ENCODE peak calls at places on chromosomes 2 and 18, in five cellular contexts. One of them, this sample, is unnamed.

GRCh38 chr2:4091013-4091412 is 387.6 kb downstream of the DCDC2C start:
- DNase-seq in lung: no peak
- DNase-seq in Peyer's patch: no peak
- DNase-seq in astrocyte: no peak
- DNase-seq in foreskin fibroblast: no peak
- DNase-seq in this sample: no peak

GRCh38 chr2:132475615-132476014 is 59.0 kb downstream of the GPR39 start:
- DNase-seq in lung: no peak
- DNase-seq in Peyer's patch: no peak
- DNase-seq in astrocyte: no peak
- DNase-seq in foreskin fibroblast: no peak
- DNase-seq in this sample: no peak

GRCh38 chr18:10949655-10950054 is 199.7 kb downstream of the PIEZO2 start:
- DNase-seq in lung: no peak
- DNase-seq in Peyer's patch: no peak
- DNase-seq in astrocyte: no peak
- DNase-seq in foreskin fibroblast: no peak
- DNase-seq in this sample: no peak

GRCh38 chr2:165700511-165700910 is 93.5 kb downstream of the GALNT3 start:
- DNase-seq in lung: no peak
- DNase-seq in Peyer's patch: no peak
- DNase-seq in astrocyte: no peak
- DNase-seq in foreskin fibroblast: no peak
- DNase-seq in this sample: no peak

GRCh38 chr18:48859311-48860275 is 91.2 kb downstream of the SMAD7 start:
- DNase-seq in lung: no peak
- DNase-seq in Peyer's patch: no peak
- DNase-seq in astrocyte: no peak
- DNase-seq in foreskin fibroblast: peak; percentile 52
- DNase-seq in this sample: no peak

GRCh38 chr2:240191001-240191400 is 50.5 kb upstream of the OTOS start:
- DNase-seq in lung: no peak
- DNase-seq in Peyer's patch: no peak
- DNase-seq in astrocyte: no peak
- DNase-seq in foreskin fibroblast: no peak
- DNase-seq in this sample: no peak

GRCh38 chr2:118974103-118974911 is 32.3 kb downstream of the MARCO start:
- DNase-seq in lung: peak; percentile 51
- DNase-seq in Peyer's patch: no peak
- DNase-seq in astrocyte: no peak
- DNase-seq in foreskin fibroblast: peak; percentile 36
- DNase-seq in this sample: no peak

GRCh38 chr18:63505566-63506335 is 29.0 kb downstream of the SERPINB5 start:
- DNase-seq in lung: no peak
- DNase-seq in Peyer's patch: no peak
- DNase-seq in astrocyte: no peak
- DNase-seq in foreskin fibroblast: peak; percentile 59
- DNase-seq in this sample: no peak

GRCh38 chr18:61556862-61557261 is 223.6 kb downstream of the CDH20 start:
- DNase-seq in lung: no peak
- DNase-seq in Peyer's patch: no peak
- DNase-seq in astrocyte: peak; percentile 12
- DNase-seq in foreskin fibroblast: no peak
- DNase-seq in this sample: no peak

GRCh38 chr2:10302479-10303173 is at the start of gene HPCAL1:
- DNase-seq in lung: peak; percentile 90
- DNase-seq in Peyer's patch: peak; percentile 88
- DNase-seq in astrocyte: peak; percentile 55
- DNase-seq in foreskin fibroblast: peak; percentile 94
- DNase-seq in this sample: peak; percentile 89

GRCh38 chr2:212523756-212524155 is 14.8 kb downstream of the ERBB4 start:
- DNase-seq in lung: no peak
- DNase-seq in Peyer's patch: no peak
- DNase-seq in astrocyte: no peak
- DNase-seq in foreskin fibroblast: no peak
- DNase-seq in this sample: no peak

GRCh38 chr2:18132697-18133096 is 254.2 kb downstream of the KCNS3 start:
- DNase-seq in lung: no peak
- DNase-seq in Peyer's patch: no peak
- DNase-seq in astrocyte: peak; percentile 89
- DNase-seq in foreskin fibroblast: peak; percentile 22
- DNase-seq in this sample: no peak

GRCh38 chr2:188786368-188786781 is 187.8 kb upstream of the COL3A1 start:
- DNase-seq in lung: no peak
- DNase-seq in Peyer's patch: no peak
- DNase-seq in astrocyte: peak; percentile 87
- DNase-seq in foreskin fibroblast: peak; percentile 86
- DNase-seq in this sample: no peak

GRCh38 chr2:240896871-240897692 is 1.1 kb upstream of the MAB21L4 start:
- DNase-seq in lung: no peak
- DNase-seq in Peyer's patch: no peak
- DNase-seq in astrocyte: no peak
- DNase-seq in foreskin fibroblast: no peak
- DNase-seq in this sample: no peak

GRCh38 chr2:202771741-202772470 is 99.7 kb downstream of the ICA1L start:
- DNase-seq in lung: no peak
- DNase-seq in Peyer's patch: no peak
- DNase-seq in astrocyte: peak; percentile 29
- DNase-seq in foreskin fibroblast: peak; percentile 54
- DNase-seq in this sample: no peak

GRCh38 chr2:72958542-72959385 is 41.4 kb downstream of the EMX1 start:
- DNase-seq in lung: no peak
- DNase-seq in Peyer's patch: no peak
- DNase-seq in astrocyte: no peak
- DNase-seq in foreskin fibroblast: no peak
- DNase-seq in this sample: no peak

GRCh38 chr2:205034034-205034433 is 488.8 kb downstream of the PARD3B start:
- DNase-seq in lung: no peak
- DNase-seq in Peyer's patch: no peak
- DNase-seq in astrocyte: no peak
- DNase-seq in foreskin fibroblast: no peak
- DNase-seq in this sample: no peak

GRCh38 chr2:11787991-11788390 is 41.6 kb downstream of the LPIN1 start:
- DNase-seq in lung: no peak
- DNase-seq in Peyer's patch: no peak
- DNase-seq in astrocyte: no peak
- DNase-seq in foreskin fibroblast: no peak
- DNase-seq in this sample: no peak

GRCh38 chr2:176493221-176493825 is 224.1 kb downstream of the MTX2 start:
- DNase-seq in lung: no peak
- DNase-seq in Peyer's patch: no peak
- DNase-seq in astrocyte: no peak
- DNase-seq in foreskin fibroblast: no peak
- DNase-seq in this sample: no peak

GRCh38 chr2:238380785-238381184 is 45.9 kb upstream of the ASB1 start:
- DNase-seq in lung: no peak
- DNase-seq in Peyer's patch: no peak
- DNase-seq in astrocyte: peak; percentile 62
- DNase-seq in foreskin fibroblast: peak; percentile 35
- DNase-seq in this sample: no peak

GRCh38 chr2:134919360-134920210 is 963 bp downstream of the CCNT2 start:
- DNase-seq in lung: peak; percentile 33
- DNase-seq in Peyer's patch: peak; percentile 38
- DNase-seq in astrocyte: peak; percentile 10
- DNase-seq in foreskin fibroblast: no peak
- DNase-seq in this sample: no peak

GRCh38 chr18:49819768-49820662 is 6.7 kb upstream of the ACAA2 start:
- DNase-seq in lung: peak; percentile 59
- DNase-seq in Peyer's patch: peak; percentile 38
- DNase-seq in astrocyte: peak; percentile 30
- DNase-seq in foreskin fibroblast: no peak
- DNase-seq in this sample: no peak

GRCh38 chr2:96103388-96103705 is 13.0 kb downstream of the ADRA2B start:
- DNase-seq in lung: no peak
- DNase-seq in Peyer's patch: no peak
- DNase-seq in astrocyte: no peak
- DNase-seq in foreskin fibroblast: no peak
- DNase-seq in this sample: no peak

GRCh38 chr2:232147440-232148077 is 186.0 kb downstream of the DIS3L2 start:
- DNase-seq in lung: no peak
- DNase-seq in Peyer's patch: no peak
- DNase-seq in astrocyte: no peak
- DNase-seq in foreskin fibroblast: no peak
- DNase-seq in this sample: no peak
- TF ChIP-seq CTCF in lung: no peak
- TF ChIP-seq CTCF in Peyer's patch: no peak
- TF ChIP-seq CTCF in astrocyte: no peak
- TF ChIP-seq CTCF in foreskin fibroblast: no peak
- TF ChIP-seq CTCF in this sample: no peak

GRCh38 chr2:172461591-172462392 is 34.4 kb downstream of the ITGA6 start:
- DNase-seq in lung: peak; percentile 59
- DNase-seq in Peyer's patch: peak; percentile 70
- DNase-seq in astrocyte: no peak
- DNase-seq in foreskin fibroblast: peak; percentile 71
- DNase-seq in this sample: peak; percentile 45
- TF ChIP-seq CTCF in lung: peak; percentile 73
- TF ChIP-seq CTCF in Peyer's patch: peak; percentile 91
- TF ChIP-seq CTCF in astrocyte: peak; percentile 73
- TF ChIP-seq CTCF in foreskin fibroblast: peak; percentile 89
- TF ChIP-seq CTCF in this sample: peak; percentile 66

GRCh38 chr2:83742117-83742782 is 716.8 kb downstream of the SUCLG1 start:
- DNase-seq in lung: no peak
- DNase-seq in Peyer's patch: no peak
- DNase-seq in astrocyte: no peak
- DNase-seq in foreskin fibroblast: peak; percentile 0
- DNase-seq in this sample: no peak
- TF ChIP-seq CTCF in lung: no peak
- TF ChIP-seq CTCF in Peyer's patch: no peak
- TF ChIP-seq CTCF in astrocyte: no peak
- TF ChIP-seq CTCF in foreskin fibroblast: no peak
- TF ChIP-seq CTCF in this sample: no peak

GRCh38 chr2:182593394-182593707 is 122.7 kb upstream of the DNAJC10 start:
- DNase-seq in lung: no peak
- DNase-seq in Peyer's patch: no peak
- DNase-seq in astrocyte: peak; percentile 83
- DNase-seq in foreskin fibroblast: peak; percentile 87
- DNase-seq in this sample: no peak

GRCh38 chr2:182591774-182592173 is 124.3 kb upstream of the DNAJC10 start:
- DNase-seq in lung: no peak
- DNase-seq in Peyer's patch: no peak
- DNase-seq in astrocyte: no peak
- DNase-seq in foreskin fibroblast: no peak
- DNase-seq in this sample: no peak

GRCh38 chr2:182594286-182594685 is 121.8 kb upstream of the DNAJC10 start:
- DNase-seq in lung: no peak
- DNase-seq in Peyer's patch: no peak
- DNase-seq in astrocyte: peak; percentile 52
- DNase-seq in foreskin fibroblast: peak; percentile 52
- DNase-seq in this sample: no peak

GRCh38 chr2:182595650-182596049 is 120.4 kb upstream of the DNAJC10 start:
- DNase-seq in lung: no peak
- DNase-seq in Peyer's patch: no peak
- DNase-seq in astrocyte: no peak
- DNase-seq in foreskin fibroblast: no peak
- DNase-seq in this sample: no peak

DNA sequence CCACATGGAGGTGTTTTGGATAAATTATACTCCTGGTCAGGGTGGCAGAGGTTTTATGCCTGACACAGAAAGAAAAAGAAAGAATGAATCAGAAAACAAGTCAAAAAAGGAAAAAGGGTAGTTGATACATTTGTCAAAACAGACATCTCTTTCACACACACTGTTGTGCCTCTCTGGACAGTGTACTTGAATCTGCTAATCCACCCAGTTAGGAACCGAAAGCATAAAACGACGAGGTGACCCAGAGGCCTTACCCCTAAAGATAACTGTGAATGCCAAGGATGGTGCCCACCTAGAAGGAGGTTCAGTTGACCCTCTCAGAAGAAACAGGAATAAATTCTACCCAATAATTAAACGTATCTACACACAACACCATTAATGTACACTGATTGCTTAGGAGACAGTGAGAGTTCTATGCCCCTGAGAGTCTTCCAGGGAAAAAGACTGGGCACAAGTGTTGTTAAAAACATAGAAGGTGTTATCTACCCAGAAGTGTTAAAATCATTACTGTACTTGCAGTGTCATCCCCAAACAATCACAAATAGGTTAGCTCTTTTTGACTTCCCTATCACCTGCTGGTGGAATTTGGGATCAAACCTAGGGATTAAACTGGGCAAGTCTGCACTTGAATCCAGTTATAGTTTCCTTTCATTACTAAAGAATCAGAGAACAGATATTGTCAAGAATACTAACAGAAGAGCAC is 123.2 kb upstream of the DNAJC10 start:
- DNase-seq in lung: no peak
- DNase-seq in Peyer's patch: no peak
- DNase-seq in astrocyte: no peak
- DNase-seq in foreskin fibroblast: no peak
- DNase-seq in this sample: no peak
- TF ChIP-seq CTCF in lung: no peak
- TF ChIP-seq CTCF in Peyer's patch: no peak
- TF ChIP-seq CTCF in astrocyte: no peak
- TF ChIP-seq CTCF in foreskin fibroblast: no peak
- TF ChIP-seq CTCF in this sample: peak; percentile 18

GRCh38 chr2:26363958-26364357 is 17.4 kb upstream of the ADGRF3 start:
- DNase-seq in lung: no peak
- DNase-seq in Peyer's patch: no peak
- DNase-seq in astrocyte: no peak
- DNase-seq in foreskin fibroblast: no peak
- DNase-seq in this sample: no peak
- TF ChIP-seq CTCF in lung: no peak
- TF ChIP-seq CTCF in Peyer's patch: no peak
- TF ChIP-seq CTCF in astrocyte: no peak
- TF ChIP-seq CTCF in foreskin fibroblast: no peak
- TF ChIP-seq CTCF in this sample: no peak